ENCODE peak calls at places on chromosomes 3 and 15, in four cellular contexts. J is mucosa of gallbladder, D is foreskin fibroblast, F is aorta. H is an unnamed sample.

GRCh38 chr15:53716909-53717878 is 42.3 kb downstream of the WDR72 start:
- DNase-seq in J (no peak), D (no peak), F (no peak), H (no peak)

GRCh38 chr3:194973366-194974000 is 287.8 kb downstream of the FAM43A start:
- DNase-seq in J (no peak), D (no peak), F (no peak), H (no peak)

GRCh38 chr3:142925140-142925539 is 36.3 kb upstream of the PCOLCE2 start:
- DNase-seq in J (no peak), D (no peak), F (no peak), H (no peak)

GRCh38 chr3:62184559-62184958 is 188.8 kb downstream of the FEZF2 start:
- DNase-seq in J (no peak), D (no peak), F (no peak), H (no peak)

GRCh38 chr15:77118787-77119410 is 48.0 kb upstream of the TSPAN3 start:
- DNase-seq in J (peak), D (peak), F (no peak), H (no peak)

GRCh38 chr15:101579766-101580165 is 72.4 kb downstream of the TM2D3 start:
- DNase-seq in J (no peak), D (peak), F (no peak), H (no peak)

GRCh38 chr15:31471731-31472430 is 145.2 kb downstream of the KLF13 start:
- DNase-seq in J (no peak), D (peak), F (no peak), H (no peak)

GRCh38 chr3:73530030-73530411 is 94.7 kb downstream of the PDZRN3 start:
- DNase-seq in J (no peak), D (no peak), F (no peak), H (no peak)

GRCh38 chr3:62677926-62678325 is 197.3 kb downstream of the CADPS start:
- DNase-seq in J (no peak), D (no peak), F (no peak), H (no peak)

GRCh38 chr3:27544372-27544865 is 60.2 kb upstream of the SLC4A7 start:
- DNase-seq in J (no peak), D (peak), F (no peak), H (no peak)

GRCh38 chr3:184234224-184234623 is 4.8 kb downstream of the VWA5B2 start:
- DNase-seq in J (peak), D (peak), F (no peak), H (no peak)

GRCh38 chr3:138600341-138600740 is 6.3 kb upstream of the CEP70 start:
- DNase-seq in J (no peak), D (no peak), F (peak), H (no peak)